ENCODE peak calls at places on chromosome 18, in four cellular contexts. J is breast epithelium, N is AG10803, M is DND-41. H is an unnamed sample.

GRCh38 chr18:62569081-62569480 is 46.3 kb downstream of the ZCCHC2 start:
- DNase-seq in N (no peak), J (no peak), M (no peak), H (no peak)

GRCh38 chr18:21960189-21960588 is 209.2 kb upstream of the GATA6 start:
- DNase-seq in M (no peak), N (peak), J (no peak), H (no peak)

GRCh38 chr18:13775058-13775457 is 48.6 kb downstream of the RNMT start:
- DNase-seq in J (no peak), N (no peak), M (no peak), H (no peak)

GRCh38 chr18:75926811-75927210 is 499.3 kb upstream of the SMIM21 start:
- DNase-seq in M (no peak), N (no peak), J (no peak), H (no peak)

GRCh38 chr18:57436193-57436964 is 1.2 kb downstream of the ONECUT2 start:
- DNase-seq in N (no peak), M (no peak), J (no peak), H (no peak)

GRCh38 chr18:24271381-24272331 is 126.0 kb downstream of the OSBPL1A start:
- DNase-seq in J (peak), N (peak), M (no peak), H (peak)

GRCh38 chr18:31596081-31596872 is 4.6 kb downstream of the TTR start:
- DNase-seq in J (no peak), M (no peak), N (peak), H (no peak)

GRCh38 chr18:44937985-44938384 is 257.3 kb downstream of the SETBP1 start:
- DNase-seq in M (no peak), J (no peak), N (no peak), H (no peak)

GRCh38 chr18:53799134-53799533 is 425.3 kb downstream of the MBD2 start:
- DNase-seq in M (no peak), N (peak), J (no peak), H (no peak)

GRCh38 chr18:63233334-63233733 is 86.2 kb downstream of the BCL2 start:
- DNase-seq in J (no peak), N (no peak), M (no peak), H (no peak)

GRCh38 chr18:48137354-48138208 is 207.1 kb upstream of the SMAD2 start:
- DNase-seq in M (peak), J (no peak), N (no peak), H (no peak)

GRCh38 chr18:35854095-35854494 is 118.4 kb upstream of the RMP24 start:
- DNase-seq in J (no peak), M (no peak), N (no peak), H (no peak)

GRCh38 chr18:45245036-45245638 is 370.1 kb upstream of the SLC14A2 start:
- DNase-seq in N (peak), M (no peak), J (no peak), H (no peak)

GRCh38 chr18:8299054-8299708 is 310.1 kb upstream of the RAB12 start:
- DNase-seq in M (no peak), J (no peak), N (no peak), H (no peak)

GRCh38 chr18:23784811-23785245 is 95.6 kb downstream of the LAMA3 start:
- DNase-seq in N (peak), J (no peak), M (no peak), H (no peak)

GRCh38 chr18:13376841-13377351 is 158.3 kb downstream of the LDLRAD4 start:
- DNase-seq in N (no peak), M (peak), J (no peak), H (no peak)

GRCh38 chr18:77132369-77133050 is at the start of gene MBP:
- DNase-seq in J (peak), N (no peak), M (peak), H (peak)

GRCh38 chr18:11579916-11580315 is 29.5 kb upstream of the SLC35G4 start:
- DNase-seq in M (no peak), J (no peak), N (no peak), H (no peak)

GRCh38 chr18:65817178-65817577 is 66.4 kb downstream of the CDH7 start:
- DNase-seq in M (no peak), J (no peak), N (no peak), H (no peak)

GRCh38 chr18:58565021-58565420 is 63.9 kb downstream of the ALPK2 start:
- DNase-seq in M (no peak), J (no peak), N (no peak), H (peak)

GRCh38 chr18:48216639-48217280 is 192.4 kb downstream of the ZBTB7C start:
- DNase-seq in N (no peak), M (no peak), J (no peak), H (no peak)

GRCh38 chr18:37986665-37987064 is 421.1 kb upstream of the CELF4 start:
- DNase-seq in J (no peak), N (no peak), M (no peak), H (no peak)

GRCh38 chr18:9736942-9737813 is 29.1 kb downstream of the RAB31 start:
- DNase-seq in M (no peak), J (no peak), N (peak), H (no peak)

GRCh38 chr18:8966819-8967218 is 135.7 kb upstream of the NDUFV2 start:
- DNase-seq in N (no peak), J (no peak), M (no peak), H (no peak)

GRCh38 chr18:3703732-3704176 is 253.8 kb downstream of the TGIF1 start:
- DNase-seq in M (peak), J (no peak), N (peak), H (peak)

GRCh38 chr18:48934400-48934707 is 16.4 kb downstream of the SMAD7 start:
- DNase-seq in N (no peak), M (no peak), J (no peak), H (peak)

GRCh38 chr18:11874676-11875075 is 23.5 kb downstream of the CHMP1B start:
- DNase-seq in N (no peak), J (no peak), M (no peak), H (no peak)

GRCh38 chr18:49690307-49690706 is 123.0 kb downstream of the ACAA2 start:
- DNase-seq in M (no peak), J (no peak), N (peak), H (no peak)

GRCh38 chr18:3683483-3683882 is 233.5 kb downstream of the TGIF1 start:
- DNase-seq in N (no peak), M (no peak), J (no peak), H (no peak)

GRCh38 chr18:74196220-74197119 is 48.1 kb downstream of the TIMM21 start:
- DNase-seq in N (peak), J (no peak), M (peak), H (peak)

GRCh38 chr18:10715791-10716190 is 190.0 kb downstream of the NAPG start:
- DNase-seq in M (no peak), J (no peak), N (peak), H (no peak)

GRCh38 chr18:37266290-37266689 is 299.3 kb downstream of the CELF4 start:
- DNase-seq in N (no peak), M (no peak), J (no peak), H (no peak)

GRCh38 chr18:51339866-51340265 is 142.4 kb upstream of the MEX3C start:
- DNase-seq in J (no peak), N (no peak), M (no peak), H (no peak)

GRCh38 chr18:24837065-24837464 is 376.6 kb downstream of the HRH4 start:
- DNase-seq in N (peak), J (no peak), M (no peak), H (no peak)

GRCh38 chr18:56489901-56490300 is 148.5 kb downstream of the TXNL1 start:
- DNase-seq in J (no peak), N (no peak), M (no peak), H (no peak)

GRCh38 chr18:30622104-30622503 is 420.4 kb downstream of the DSC3 start:
- DNase-seq in J (no peak), M (no peak), N (no peak), H (no peak)

GRCh38 chr18:30970201-30970816 is 72.2 kb downstream of the DSC3 start:
- DNase-seq in M (no peak), J (no peak), N (peak), H (peak)

GRCh38 chr18:5894613-5895299 is 566 bp downstream of the TMEM200C start:
- DNase-seq in N (no peak), J (no peak), M (no peak), H (no peak)

GRCh38 chr18:5894215-5894612 is 1.1 kb downstream of the TMEM200C start:
- DNase-seq in M (no peak), N (no peak), J (no peak), H (no peak)

GRCh38 chr18:5892772-5893431 is 2.4 kb downstream of the TMEM200C start:
- DNase-seq in M (no peak), N (no peak), J (no peak), H (no peak)

GRCh38 chr18:5895300-5895885 is at the start of gene TMEM200C:
- DNase-seq in J (no peak), N (no peak), M (no peak), H (peak)

DNA sequence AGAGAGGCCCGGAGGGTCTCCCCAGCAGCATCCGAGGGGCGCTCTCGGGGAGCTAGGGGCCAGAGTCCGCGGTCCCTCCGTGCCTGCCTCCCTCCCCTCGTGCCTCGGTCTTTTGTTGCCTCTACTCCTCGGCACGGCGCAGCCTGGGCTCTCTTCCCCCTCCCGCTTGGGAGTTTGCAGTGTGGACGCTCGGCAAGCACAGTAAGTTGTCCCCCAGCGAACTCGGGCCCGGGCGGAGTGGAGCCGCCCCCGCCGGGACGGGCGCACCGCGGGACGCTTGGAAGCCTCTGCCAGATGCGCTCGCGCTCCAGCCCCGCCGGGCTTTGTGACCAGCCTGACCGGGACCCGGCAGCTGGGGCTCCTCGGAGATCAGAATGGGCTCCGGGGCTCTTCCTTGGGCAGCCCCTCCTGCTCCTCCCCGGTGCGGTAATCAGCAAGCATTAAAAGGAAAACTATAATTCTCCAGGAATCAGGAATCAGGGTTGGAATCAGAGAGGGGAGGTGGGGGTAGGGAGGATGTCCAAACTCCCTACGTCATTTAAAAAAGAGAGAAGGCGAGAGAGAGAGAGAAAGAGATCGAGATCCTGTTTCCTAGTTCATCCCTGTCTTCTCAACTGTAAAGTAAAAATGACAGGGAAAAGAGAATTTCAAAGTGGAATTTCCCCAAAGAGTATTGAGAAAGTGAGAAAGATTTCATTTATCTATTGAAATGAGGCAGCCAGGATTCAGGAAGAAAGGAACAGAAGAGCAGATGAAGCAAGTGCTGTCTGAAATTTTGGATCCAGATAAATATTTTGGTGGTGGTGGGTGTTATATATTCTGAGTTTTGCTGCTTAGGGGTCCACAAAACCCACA is 791 bp upstream of the TMEM200C start:
- DNase-seq in N (no peak), M (no peak), J (peak), H (peak)
- H3K4me3 ChIP-seq in N (no peak), M (no peak), J (peak), H (peak)

DNA sequence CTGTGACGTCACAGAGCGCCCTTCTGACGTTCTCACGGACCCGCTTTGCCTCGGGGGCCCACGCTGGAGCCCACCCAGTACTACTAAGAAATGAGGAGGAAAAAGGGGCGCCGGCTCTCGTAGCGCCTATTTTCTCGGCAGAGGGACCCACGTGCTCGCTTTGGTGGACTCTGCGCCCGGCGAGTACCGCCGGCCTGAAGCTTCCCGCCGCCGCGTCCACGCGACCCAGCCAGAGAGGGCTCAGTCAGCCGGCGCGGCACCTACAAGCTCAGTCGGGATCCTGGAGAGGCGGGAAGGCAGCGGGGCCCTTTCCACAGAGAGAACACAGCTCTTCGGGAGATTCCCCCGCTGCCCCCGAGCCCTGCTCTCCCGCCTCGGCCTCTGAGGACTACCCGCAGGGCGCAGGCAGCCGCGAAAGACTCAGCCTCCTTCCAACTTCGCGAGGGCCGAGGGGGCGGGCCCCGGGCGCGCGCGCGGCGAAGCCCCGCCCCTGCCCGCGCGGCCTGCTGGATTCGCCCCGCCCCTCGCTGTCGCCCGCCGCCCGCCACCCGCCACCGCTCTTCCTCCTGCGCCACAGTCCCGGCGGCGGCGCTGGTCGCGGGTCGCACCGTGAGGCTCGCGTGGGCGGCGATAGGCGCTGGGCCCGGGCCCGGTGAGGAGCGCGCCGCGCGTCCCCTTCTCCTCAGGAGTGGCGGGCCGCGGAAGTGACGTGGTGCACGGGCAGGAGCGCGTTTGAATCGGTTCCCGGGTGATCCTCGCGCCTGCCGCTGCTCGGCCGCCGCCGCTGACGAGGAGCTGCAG is at the start of gene SMCHD1:
- DNase-seq in N (peak), J (peak), M (peak), H (peak)
- TF ChIP-seq CTCF in N (no peak), J (no peak), M (peak), H (no peak)

GRCh38 chr18:33581816-33582215 is 3.8 kb downstream of the ASXL3 start:
- DNase-seq in N (no peak), J (no peak), M (no peak), H (no peak)

GRCh38 chr18:33580540-33580939 is 2.5 kb downstream of the ASXL3 start:
- DNase-seq in N (no peak), J (no peak), M (no peak), H (no peak)

GRCh38 chr18:33588361-33588760 is 10.3 kb downstream of the ASXL3 start:
- DNase-seq in J (no peak), N (no peak), M (no peak), H (no peak)

GRCh38 chr18:33583901-33584300 is 5.9 kb downstream of the ASXL3 start:
- DNase-seq in N (no peak), J (no peak), M (no peak), H (no peak)

GRCh38 chr18:33584845-33585775 is 7.1 kb downstream of the ASXL3 start:
- DNase-seq in N (no peak), M (no peak), J (no peak), H (no peak)
- H3K4me3 ChIP-seq in N (no peak), M (no peak), J (no peak), H (no peak)

GRCh38 chr18:902179-902718 is 2.4 kb upstream of the ADCYAP1 start:
- DNase-seq in J (no peak), M (no peak), N (peak), H (no peak)
- TF ChIP-seq CTCF in J (no peak), M (peak), N (peak), H (no peak)

H was measured in GM12865.